ENCODE peak calls at places on chromosomes 16 and 17, in six cellular contexts. L, Z, I, X, S and D are unnamed samples. For H3K9me3, the result is how much of the 10 kb centered on the place peaks cover.

GRCh38 chr17:52721932-52722331 is 563.4 kb upstream of the CA10 start:
- DNase-seq in L (no peak), S (no peak), X (no peak), I (no peak), Z (no peak), D (no peak)

GRCh38 chr17:62911106-62911505 is 54.9 kb upstream of the TANC2 start:
- DNase-seq in L (no peak), I (no peak), Z (no peak), S (no peak), X (no peak), D (no peak)

GRCh38 chr16:49532243-49532870 is 158.8 kb downstream of the C16orf78 start:
- DNase-seq in L (no peak), S (peak), I (no peak), Z (no peak), X (no peak), D (no peak)

GRCh38 chr17:80034654-80034976 is 1.1 kb downstream of the TBC1D16 start:
- DNase-seq in Z (no peak), S (no peak), I (no peak), L (no peak), X (no peak), D (no peak)

GRCh38 chr17:67386965-67387551 is 10.0 kb downstream of the PITPNC1 start:
- DNase-seq in Z (peak), X (peak), I (peak), L (peak), S (peak), D (peak)

GRCh38 chr16:85974428-85975375 is 75.7 kb downstream of the IRF8 start:
- DNase-seq in X (no peak), I (no peak), L (no peak), Z (no peak), S (no peak), D (no peak)

GRCh38 chr17:68382582-68383085 is 74.7 kb downstream of the WIPI1 start:
- DNase-seq in Z (no peak), X (no peak), I (no peak), S (no peak), L (no peak), D (no peak)

GRCh38 chr17:59357929-59358328 is 26.5 kb downstream of the YPEL2 start:
- DNase-seq in S (no peak), I (no peak), L (no peak), Z (peak), X (no peak), D (no peak)

GRCh38 chr16:15856901-15857778 is at the start of gene MYH11:
- DNase-seq in I (no peak), Z (no peak), L (no peak), X (no peak), S (no peak), D (no peak)

GRCh38 chr16:88372522-88372921 is 10.2 kb upstream of the ZNF469 start:
- DNase-seq in X (no peak), Z (no peak), S (no peak), I (no peak), L (no peak), D (no peak)

GRCh38 chr16:88368036-88368435 is 14.7 kb upstream of the ZNF469 start:
- DNase-seq in L (no peak), Z (no peak), S (no peak), I (no peak), X (peak), D (no peak)

GRCh38 chr16:88368994-88369393 is 13.8 kb upstream of the ZNF469 start:
- DNase-seq in S (no peak), I (no peak), Z (no peak), X (no peak), L (no peak), D (no peak)

GRCh38 chr16:88369447-88370008 is 13.2 kb upstream of the ZNF469 start:
- DNase-seq in L (no peak), S (no peak), I (no peak), Z (no peak), X (peak), D (no peak)

DNA sequence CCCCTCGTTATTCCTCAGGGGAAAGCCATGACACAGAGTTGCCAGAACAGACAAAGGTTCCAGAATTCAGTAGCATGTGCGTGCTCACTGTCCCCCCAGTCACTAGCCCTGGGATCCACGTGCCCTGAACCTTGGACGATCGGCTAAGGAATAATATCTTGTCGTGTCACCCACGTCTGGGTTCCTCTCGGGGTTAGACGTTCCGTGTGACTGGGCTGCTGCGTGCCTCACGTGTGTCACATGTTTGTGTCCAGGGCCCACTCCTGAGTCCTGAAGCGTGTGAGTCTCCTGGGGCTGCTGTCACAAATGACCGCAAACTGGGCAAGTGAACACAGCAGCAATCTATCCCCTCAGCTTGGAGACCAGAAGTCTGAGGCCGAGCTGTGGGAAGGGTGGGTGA is 12.4 kb upstream of the ZNF469 start:
- DNase-seq in Z (no peak), X (peak), L (no peak), S (no peak), I (no peak), D (no peak)
- H3K9me3 ChIP-seq in Z (under half), X (under half), L (under half), S (under half), I (under half), D (under half)

GRCh38 chr16:53421248-53421647 is 13.0 kb upstream of the RBL2 start:
- DNase-seq in Z (no peak), I (no peak), L (no peak), X (no peak), S (no peak), D (no peak)
- H3K9me3 ChIP-seq in Z (under half), I (under half), L (under half), X (under half), S (under half), D (under half)

GRCh38 chr17:21149626-21150025 is 22.9 kb downstream of the DHRS7B start:
- DNase-seq in X (no peak), L (no peak), Z (no peak), S (no peak), I (no peak), D (no peak)
- H3K9me3 ChIP-seq in X (under half), L (under half), Z (under half), S (under half), I (under half), D (under half)

GRCh38 chr17:71283486-71283885 is 837.3 kb upstream of the SOX9 start:
- DNase-seq in S (no peak), X (no peak), L (no peak), Z (no peak), I (no peak), D (no peak)
- H3K9me3 ChIP-seq in S (under half), X (under half), L (under half), Z (under half), I (under half), D (under half)

GRCh38 chr16:835373-835772 is 34.8 kb upstream of the GNG13 start:
- DNase-seq in L (no peak), Z (no peak), S (no peak), X (no peak), I (no peak), D (no peak)

GRCh38 chr16:832652-833336 is 32.3 kb upstream of the GNG13 start:
- DNase-seq in L (no peak), S (no peak), Z (no peak), X (no peak), I (no peak), D (no peak)

GRCh38 chr16:838741-839140 is 38.2 kb upstream of the GNG13 start:
- DNase-seq in S (no peak), L (no peak), X (no peak), Z (no peak), I (no peak), D (no peak)

GRCh38 chr16:833411-833810 is 32.9 kb upstream of the GNG13 start:
- DNase-seq in I (no peak), Z (no peak), L (no peak), S (no peak), X (no peak), D (no peak)

DNA sequence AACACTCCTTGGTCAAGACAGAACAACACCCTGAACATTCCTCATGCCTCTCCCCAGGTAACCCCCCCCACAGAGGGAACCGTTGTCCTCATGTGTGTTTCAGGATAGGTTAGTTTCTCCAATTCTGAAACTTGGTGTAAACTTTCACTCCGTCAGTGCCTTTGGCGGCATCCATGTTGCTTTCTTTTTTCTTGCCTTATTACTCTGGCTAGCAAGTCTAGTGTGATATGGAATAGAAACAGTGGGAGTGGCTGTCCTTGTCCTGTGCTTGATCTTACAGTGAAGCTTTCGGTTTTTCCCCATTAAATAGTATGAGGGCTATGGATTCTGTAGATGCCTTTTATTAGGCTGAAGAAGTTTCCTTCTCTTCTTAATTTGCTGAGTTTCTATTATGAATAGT is 35.7 kb upstream of the GNG13 start:
- DNase-seq in L (no peak), I (no peak), S (no peak), Z (no peak), X (no peak), D (no peak)
- H3K9me3 ChIP-seq in L (under half), I (under half), S (under half), Z (under half), X (under half), D (under half)

DNA sequence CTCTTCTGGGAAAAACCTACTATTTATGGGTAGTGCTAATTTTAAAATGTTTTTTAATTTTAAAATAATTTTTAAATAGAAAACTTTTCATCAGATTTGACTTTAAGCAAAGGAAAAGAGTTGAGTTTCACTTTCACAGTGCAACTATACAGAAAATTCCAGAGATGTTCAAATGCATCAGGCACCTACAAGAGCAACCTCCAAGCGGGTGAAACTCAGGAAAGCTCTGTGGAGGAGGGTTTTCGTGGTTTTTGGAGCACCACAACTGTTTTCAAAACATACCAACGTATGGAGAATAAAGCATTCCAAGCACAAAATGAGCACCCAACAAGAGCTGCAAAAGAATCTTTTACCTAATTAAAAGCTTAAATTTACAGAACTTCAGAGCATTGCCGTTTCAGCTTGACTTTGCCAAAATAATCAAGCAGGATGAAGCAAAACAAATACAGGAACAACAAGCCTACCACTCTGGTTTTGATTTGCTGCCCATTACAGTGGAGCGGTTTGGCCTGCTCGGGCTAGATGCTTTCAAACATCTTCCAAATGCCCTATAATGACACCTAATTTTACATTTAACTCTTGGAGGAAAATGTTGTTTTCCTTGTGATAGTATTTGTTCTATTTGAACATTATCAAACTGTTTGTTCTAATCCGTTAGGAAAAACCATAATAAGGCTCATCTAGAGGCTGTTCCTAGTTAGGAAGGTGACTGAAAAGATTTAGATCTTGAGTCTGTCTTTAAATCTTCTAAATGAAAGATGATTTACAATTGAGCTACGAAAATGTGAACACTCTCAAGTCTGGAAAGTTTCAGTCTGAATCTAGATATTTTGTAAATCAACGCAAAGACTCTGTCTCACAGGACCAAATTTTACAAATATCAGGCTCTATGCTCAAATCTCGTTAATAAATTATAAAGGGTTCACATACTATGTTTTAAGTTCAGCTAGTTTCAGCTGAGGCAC is 34.5 kb downstream of the NACA2 start:
- DNase-seq in S (no peak), Z (peak), X (no peak), L (no peak), I (peak), D (no peak)
- H3K9me3 ChIP-seq in S (under half), Z (under half), X (under half), L (under half), I (under half), D (under half)

GRCh38 chr16:68577352-68577853 is 38.3 kb downstream of the ZFP90 start:
- DNase-seq in S (no peak), X (no peak), Z (no peak), I (no peak), L (no peak), D (no peak)

GRCh38 chr16:68575082-68575481 is 36.0 kb downstream of the ZFP90 start:
- DNase-seq in S (no peak), I (no peak), L (no peak), X (no peak), Z (no peak), D (no peak)

DNA sequence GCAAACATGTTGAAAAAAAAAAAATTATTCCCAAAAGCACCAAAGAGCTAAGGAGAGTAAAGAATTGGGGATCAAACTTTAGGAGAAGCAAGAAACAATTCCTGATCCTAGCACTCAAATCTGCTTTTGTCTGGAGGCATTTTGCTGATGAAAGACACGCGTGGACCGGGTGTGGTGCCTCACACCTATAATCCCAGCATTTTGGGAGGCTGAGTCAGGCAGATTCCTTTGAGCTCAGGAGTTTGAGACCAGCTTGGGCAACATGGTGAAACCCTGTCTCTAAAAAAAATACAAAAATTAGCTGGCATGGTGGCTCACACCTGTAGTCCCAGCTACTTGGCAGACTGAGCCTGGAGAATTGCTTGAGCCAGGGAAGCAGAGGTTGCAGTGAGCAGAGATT is 35.4 kb downstream of the ZFP90 start:
- DNase-seq in L (no peak), Z (no peak), S (no peak), I (no peak), X (no peak), D (no peak)
- H3K9me3 ChIP-seq in L (half or more), Z (half or more), S (under half), I (under half), X (half or more), D (under half)